ENCODE peak calls at places on chromosomes 3 and 15, in six cellular contexts. One of them, this sample, is unnamed.

GRCh38 chr3:68614087-68614486 is 318.3 kb downstream of the TAFA4 start:
- DNase-seq in GM23338: no peak
- DNase-seq in tibial artery: no peak
- DNase-seq in LoVo: no peak
- DNase-seq in stimulated activated naive B cell treated with anti-CD40 and anti-IgM and Interleukin-4, amounts not matched to agents 10 μg/mL and 1 μg/mL and 100 μg/mL, for 72 hours: no peak
- DNase-seq in NCI-H774: no peak
- DNase-seq in this sample: no peak

GRCh38 chr15:73965094-73965729 is 26.9 kb downstream of the STOML1 start:
- DNase-seq in tibial artery: peak
- DNase-seq in LoVo: no peak
- DNase-seq in NCI-H774: no peak
- DNase-seq in GM23338: peak
- DNase-seq in stimulated activated naive B cell treated with anti-CD40 and anti-IgM and Interleukin-4, amounts not matched to agents 10 μg/mL and 1 μg/mL and 100 μg/mL, for 72 hours: no peak
- DNase-seq in this sample: no peak

GRCh38 chr15:77528968-77529319 is 103.8 kb downstream of the LINGO1 start:
- DNase-seq in stimulated activated naive B cell treated with anti-CD40 and anti-IgM and Interleukin-4, amounts not matched to agents 10 μg/mL and 1 μg/mL and 100 μg/mL, for 72 hours: no peak
- DNase-seq in LoVo: no peak
- DNase-seq in tibial artery: peak
- DNase-seq in NCI-H774: no peak
- DNase-seq in GM23338: no peak
- DNase-seq in this sample: no peak

GRCh38 chr3:158918008-158918407 is 116.2 kb downstream of the MFSD1 start:
- DNase-seq in stimulated activated naive B cell treated with anti-CD40 and anti-IgM and Interleukin-4, amounts not matched to agents 10 μg/mL and 1 μg/mL and 100 μg/mL, for 72 hours: peak
- DNase-seq in NCI-H774: peak
- DNase-seq in GM23338: peak
- DNase-seq in LoVo: peak
- DNase-seq in tibial artery: no peak
- DNase-seq in this sample: no peak

GRCh38 chr3:24386458-24386857 is 108.2 kb downstream of the THRB start:
- DNase-seq in stimulated activated naive B cell treated with anti-CD40 and anti-IgM and Interleukin-4, amounts not matched to agents 10 μg/mL and 1 μg/mL and 100 μg/mL, for 72 hours: no peak
- DNase-seq in LoVo: no peak
- DNase-seq in GM23338: no peak
- DNase-seq in NCI-H774: no peak
- DNase-seq in tibial artery: no peak
- DNase-seq in this sample: no peak

GRCh38 chr3:46468758-46469600 is 4.3 kb upstream of the LTF start:
- DNase-seq in NCI-H774: no peak
- DNase-seq in stimulated activated naive B cell treated with anti-CD40 and anti-IgM and Interleukin-4, amounts not matched to agents 10 μg/mL and 1 μg/mL and 100 μg/mL, for 72 hours: no peak
- DNase-seq in tibial artery: no peak
- DNase-seq in LoVo: no peak
- DNase-seq in GM23338: no peak
- DNase-seq in this sample: peak

GRCh38 chr3:143037867-143038266 is 36.5 kb downstream of the U2SURP start:
- DNase-seq in tibial artery: no peak
- DNase-seq in stimulated activated naive B cell treated with anti-CD40 and anti-IgM and Interleukin-4, amounts not matched to agents 10 μg/mL and 1 μg/mL and 100 μg/mL, for 72 hours: no peak
- DNase-seq in NCI-H774: no peak
- DNase-seq in LoVo: no peak
- DNase-seq in GM23338: peak
- DNase-seq in this sample: no peak

GRCh38 chr3:129592362-129593150 is 13.9 kb downstream of the PLXND1 start:
- DNase-seq in LoVo: no peak
- DNase-seq in GM23338: peak
- DNase-seq in stimulated activated naive B cell treated with anti-CD40 and anti-IgM and Interleukin-4, amounts not matched to agents 10 μg/mL and 1 μg/mL and 100 μg/mL, for 72 hours: no peak
- DNase-seq in NCI-H774: no peak
- DNase-seq in tibial artery: peak
- DNase-seq in this sample: peak

GRCh38 chr3:147394168-147394941 is 12.0 kb downstream of the ZIC4 start:
- DNase-seq in LoVo: no peak
- DNase-seq in tibial artery: no peak
- DNase-seq in NCI-H774: no peak
- DNase-seq in stimulated activated naive B cell treated with anti-CD40 and anti-IgM and Interleukin-4, amounts not matched to agents 10 μg/mL and 1 μg/mL and 100 μg/mL, for 72 hours: no peak
- DNase-seq in GM23338: peak
- DNase-seq in this sample: no peak

GRCh38 chr15:74863239-74864056 is 9.7 kb downstream of the SCAMP2 start:
- DNase-seq in LoVo: no peak
- DNase-seq in GM23338: no peak
- DNase-seq in NCI-H774: no peak
- DNase-seq in stimulated activated naive B cell treated with anti-CD40 and anti-IgM and Interleukin-4, amounts not matched to agents 10 μg/mL and 1 μg/mL and 100 μg/mL, for 72 hours: no peak
- DNase-seq in tibial artery: no peak
- DNase-seq in this sample: no peak

GRCh38 chr3:42490243-42490642 is 12.2 kb upstream of the VIPR1 start:
- DNase-seq in NCI-H774: peak
- DNase-seq in GM23338: no peak
- DNase-seq in stimulated activated naive B cell treated with anti-CD40 and anti-IgM and Interleukin-4, amounts not matched to agents 10 μg/mL and 1 μg/mL and 100 μg/mL, for 72 hours: peak
- DNase-seq in LoVo: peak
- DNase-seq in tibial artery: peak
- DNase-seq in this sample: peak

GRCh38 chr3:188126271-188126670 is 27.7 kb upstream of the LPP start:
- DNase-seq in GM23338: no peak
- DNase-seq in LoVo: no peak
- DNase-seq in tibial artery: no peak
- DNase-seq in stimulated activated naive B cell treated with anti-CD40 and anti-IgM and Interleukin-4, amounts not matched to agents 10 μg/mL and 1 μg/mL and 100 μg/mL, for 72 hours: no peak
- DNase-seq in NCI-H774: no peak
- DNase-seq in this sample: no peak

GRCh38 chr3:177624523-177625495 is 427.5 kb upstream of the TBL1XR1 start:
- DNase-seq in tibial artery: no peak
- DNase-seq in NCI-H774: no peak
- DNase-seq in LoVo: peak
- DNase-seq in GM23338: no peak
- DNase-seq in stimulated activated naive B cell treated with anti-CD40 and anti-IgM and Interleukin-4, amounts not matched to agents 10 μg/mL and 1 μg/mL and 100 μg/mL, for 72 hours: no peak
- DNase-seq in this sample: no peak

GRCh38 chr3:14490255-14490654 is 49.9 kb downstream of the GRIP2 start:
- DNase-seq in NCI-H774: no peak
- DNase-seq in LoVo: no peak
- DNase-seq in stimulated activated naive B cell treated with anti-CD40 and anti-IgM and Interleukin-4, amounts not matched to agents 10 μg/mL and 1 μg/mL and 100 μg/mL, for 72 hours: no peak
- DNase-seq in tibial artery: no peak
- DNase-seq in GM23338: no peak
- DNase-seq in this sample: no peak

GRCh38 chr15:71501344-71502128 is 308.8 kb upstream of the NR2E3 start:
- DNase-seq in stimulated activated naive B cell treated with anti-CD40 and anti-IgM and Interleukin-4, amounts not matched to agents 10 μg/mL and 1 μg/mL and 100 μg/mL, for 72 hours: no peak
- DNase-seq in tibial artery: no peak
- DNase-seq in GM23338: no peak
- DNase-seq in NCI-H774: no peak
- DNase-seq in LoVo: no peak
- DNase-seq in this sample: no peak

GRCh38 chr3:100044369-100044768 is 69.9 kb downstream of the FILIP1L start:
- DNase-seq in LoVo: no peak
- DNase-seq in tibial artery: no peak
- DNase-seq in GM23338: no peak
- DNase-seq in stimulated activated naive B cell treated with anti-CD40 and anti-IgM and Interleukin-4, amounts not matched to agents 10 μg/mL and 1 μg/mL and 100 μg/mL, for 72 hours: peak
- DNase-seq in NCI-H774: no peak
- DNase-seq in this sample: no peak

This sample was measured in heart left ventricle.